ENCODE peak calls at places on chromosomes 11 and 22, in nine cellular contexts. B is IMR-90, D is HCT116, O is fibroblast of lung, K is kidney, L is K562, I is GM23248, Y is PC-3, C is H9. A is an unnamed sample.
A peak's percentile ranks its signal among the peaks of the same experiment; 100 is the strongest.

GRCh38 chr22:29032014-29032475 is 29.6 kb downstream of the C22orf31 start:
- DNase-seq in B (no peak), D (no peak), O (no peak), K (no peak), L (peak; percentile 24), I (peak; percentile 5), Y (no peak), C (no peak), A (no peak)

GRCh38 chr11:134504146-134504905 is 92.3 kb upstream of the B3GAT1 start:
- DNase-seq in B (no peak), D (no peak), O (no peak), K (peak; percentile 43), L (no peak), I (no peak), Y (no peak), C (no peak), A (no peak)

GRCh38 chr11:120540744-120541143 is 29.2 kb downstream of the GRIK4 start:
- DNase-seq in B (peak; percentile 78), D (no peak), O (peak; percentile 39), K (no peak), L (no peak), I (no peak), Y (no peak), C (no peak), A (no peak)

GRCh38 chr22:49765951-49766350 is 61.7 kb downstream of the BRD1 start:
- DNase-seq in B (no peak), D (no peak), O (no peak), K (peak; percentile 56), L (no peak), I (no peak), Y (no peak), C (no peak), A (no peak)

GRCh38 chr22:45537734-45538181 is 35.1 kb downstream of the FBLN1 start:
- DNase-seq in B (peak; percentile 84), D (no peak), O (peak; percentile 86), K (no peak), L (no peak), I (peak; percentile 88), Y (no peak), C (no peak), A (peak; percentile 100)

GRCh38 chr11:86800076-86800955 is at the start of gene PRSS23:
- DNase-seq in B (peak; percentile 44), D (no peak), O (peak; percentile 55), K (peak; percentile 93), L (peak; percentile 11), I (peak; percentile 84), Y (peak; percentile 78), C (peak; percentile 64), A (peak; percentile 57)

GRCh38 chr11:34075178-34075820 is 23.8 kb downstream of the CAPRIN1 start:
- DNase-seq in B (peak; percentile 77), D (peak; percentile 60), O (peak; percentile 75), K (no peak), L (no peak), I (peak; percentile 84), Y (peak; percentile 78), C (no peak), A (peak; percentile 83)

GRCh38 chr11:71282581-71283351 is 30.4 kb upstream of the SHANK2 start:
- DNase-seq in B (no peak), D (peak; percentile 16), O (no peak), K (no peak), L (no peak), I (no peak), Y (peak; percentile 51), C (peak; percentile 28), A (peak; percentile 65)

GRCh38 chr22:38694049-38694448 is 6.7 kb downstream of the JOSD1 start:
- DNase-seq in B (no peak), D (no peak), O (no peak), K (no peak), L (peak; percentile 37), I (peak; percentile 4), Y (no peak), C (no peak), A (no peak)

GRCh38 chr22:35394011-35394312 is 6.0 kb upstream of the MCM5 start:
- DNase-seq in B (no peak), D (no peak), O (no peak), K (no peak), L (no peak), I (no peak), Y (no peak), C (no peak), A (no peak)

GRCh38 chr22:35393116-35394010 is 6.6 kb upstream of the MCM5 start:
- DNase-seq in B (no peak), D (no peak), O (no peak), K (no peak), L (no peak), I (no peak), Y (no peak), C (no peak), A (no peak)

GRCh38 chr22:35397095-35397904 is 2.6 kb upstream of the MCM5 start:
- DNase-seq in B (peak; percentile 29), D (no peak), O (peak; percentile 34), K (no peak), L (no peak), I (peak; percentile 26), Y (no peak), C (no peak), A (no peak)

GRCh38 chr22:35392357-35392756 is 7.6 kb upstream of the MCM5 start:
- DNase-seq in B (no peak), D (no peak), O (no peak), K (no peak), L (no peak), I (no peak), Y (no peak), C (no peak), A (no peak)

DNA sequence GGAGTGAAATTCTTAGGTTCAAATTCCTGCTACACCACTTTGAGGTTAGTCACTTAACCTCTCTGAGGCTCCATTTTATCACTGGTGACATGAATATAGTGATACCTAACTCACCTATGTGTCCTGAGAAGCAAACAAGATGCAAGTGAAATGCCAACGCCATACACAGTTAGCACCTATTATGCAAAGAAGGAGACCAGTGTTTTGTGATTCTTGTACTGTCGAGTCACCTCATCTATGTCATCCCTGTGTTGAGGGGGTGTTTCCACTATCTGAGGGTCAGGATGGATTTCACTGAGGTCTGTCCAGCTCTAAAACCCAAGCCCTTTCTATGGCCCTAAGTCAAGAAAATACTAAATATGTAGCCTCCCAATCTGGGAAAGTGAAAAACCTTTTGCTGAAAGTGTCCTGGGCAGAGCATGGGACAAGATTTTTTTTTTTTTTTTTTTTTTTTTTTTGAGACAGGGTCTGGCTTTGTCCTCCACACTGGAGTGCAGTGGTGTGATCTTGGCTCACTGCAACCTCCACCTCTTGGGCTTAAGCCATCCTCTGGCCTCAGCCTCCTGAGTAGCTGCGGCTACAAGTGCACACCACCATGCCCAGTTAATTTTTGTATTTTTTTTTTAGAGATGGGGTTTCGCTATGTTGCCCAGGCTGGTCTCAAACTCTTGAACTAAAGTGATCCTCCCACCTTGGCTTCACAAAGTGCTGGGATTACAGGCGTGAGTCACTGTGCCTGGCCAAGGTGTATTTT is 5.0 kb upstream of the MCM5 start:
- DNase-seq in B (no peak), D (no peak), O (no peak), K (no peak), L (no peak), I (peak; percentile 43), Y (no peak), C (no peak), A (no peak)
- H3K9ac ChIP-seq in B (no peak overlapping the region), D (no peak overlapping the region), O (no peak overlapping the region), K (no peak overlapping the region), L (no peak overlapping the region), I (no peak overlapping the region), Y (no peak overlapping the region), C (no peak overlapping the region), A (no peak overlapping the region)

DNA sequence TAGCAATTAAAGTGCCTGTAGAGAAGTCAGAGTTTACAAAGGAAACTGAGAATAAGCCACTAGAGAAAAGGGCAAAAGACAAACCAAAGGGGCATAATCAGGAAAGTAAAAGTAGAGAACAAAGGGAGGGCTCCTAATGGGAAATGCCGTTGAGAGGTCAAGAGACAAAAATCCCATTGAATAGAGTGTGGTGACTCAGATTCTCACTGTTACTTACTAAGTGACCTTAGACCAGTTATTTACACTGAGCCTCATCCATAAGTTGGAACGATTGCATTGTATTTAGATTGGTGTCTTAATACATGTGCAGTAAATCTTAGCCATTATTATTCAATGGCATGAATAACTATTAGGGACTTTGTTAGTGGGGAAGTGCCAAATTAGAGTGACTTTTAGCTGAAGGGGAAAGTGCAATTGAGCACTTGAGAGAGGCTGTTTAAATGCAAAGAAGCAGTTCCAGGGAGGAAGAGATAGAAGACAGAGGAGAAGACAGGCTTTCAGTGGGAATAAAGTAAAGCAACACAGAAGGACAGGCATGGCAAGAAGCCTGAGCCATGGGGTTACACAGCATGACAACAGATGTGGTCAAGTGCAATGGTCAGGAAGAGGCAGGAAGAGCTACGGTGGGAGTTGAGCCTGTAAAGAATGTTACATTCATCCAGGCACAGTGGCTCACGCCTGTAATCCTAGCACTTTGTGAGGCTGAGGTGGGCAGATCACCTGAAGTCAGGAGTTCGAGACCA is 82.6 kb downstream of the UBASH3B start:
- DNase-seq in B (peak; percentile 45), D (no peak), O (peak; percentile 37), K (no peak), L (no peak), I (no peak), Y (peak; percentile 72), C (no peak), A (no peak)
- H3K27ac ChIP-seq in B (no peak overlapping the region), D (no peak overlapping the region), O (no peak overlapping the region), K (no peak overlapping the region), L (no peak overlapping the region), I (no peak overlapping the region), Y (peak overlapping the region; percentile 64), C (no peak overlapping the region), A (no peak overlapping the region)

DNA sequence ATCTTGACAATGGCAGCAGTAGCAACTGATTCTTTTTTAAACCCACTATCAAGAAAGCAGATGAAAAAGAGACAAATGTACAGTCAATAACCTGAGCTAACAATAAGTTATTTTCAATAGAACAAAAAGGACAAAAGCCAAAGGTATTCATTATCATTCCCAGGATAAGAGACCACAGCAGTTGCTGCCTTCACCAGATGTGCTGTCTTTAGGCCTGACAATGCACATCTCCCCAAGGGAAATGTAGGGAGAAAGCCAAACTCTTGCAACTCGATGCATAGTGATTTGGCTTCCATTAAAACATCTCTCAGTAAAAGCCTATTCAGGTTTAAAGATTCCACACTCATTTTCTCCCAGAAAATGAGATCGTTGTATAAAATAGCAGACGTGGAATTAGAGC is 210.7 kb downstream of the METTL15 start:
- DNase-seq in B (no peak), D (no peak), O (no peak), K (no peak), L (no peak), I (no peak), Y (no peak), C (no peak), A (no peak)
- H3K4me1 ChIP-seq in B (no peaks in the 10 kb centered on the region), D (no peaks in the 10 kb centered on the region), O (no peaks in the 10 kb centered on the region), K (no peaks in the 10 kb centered on the region), L (no peaks in the 10 kb centered on the region), I (no peaks in the 10 kb centered on the region), Y (no peaks in the 10 kb centered on the region), C (no peaks in the 10 kb centered on the region), A (no peaks in the 10 kb centered on the region)

DNA sequence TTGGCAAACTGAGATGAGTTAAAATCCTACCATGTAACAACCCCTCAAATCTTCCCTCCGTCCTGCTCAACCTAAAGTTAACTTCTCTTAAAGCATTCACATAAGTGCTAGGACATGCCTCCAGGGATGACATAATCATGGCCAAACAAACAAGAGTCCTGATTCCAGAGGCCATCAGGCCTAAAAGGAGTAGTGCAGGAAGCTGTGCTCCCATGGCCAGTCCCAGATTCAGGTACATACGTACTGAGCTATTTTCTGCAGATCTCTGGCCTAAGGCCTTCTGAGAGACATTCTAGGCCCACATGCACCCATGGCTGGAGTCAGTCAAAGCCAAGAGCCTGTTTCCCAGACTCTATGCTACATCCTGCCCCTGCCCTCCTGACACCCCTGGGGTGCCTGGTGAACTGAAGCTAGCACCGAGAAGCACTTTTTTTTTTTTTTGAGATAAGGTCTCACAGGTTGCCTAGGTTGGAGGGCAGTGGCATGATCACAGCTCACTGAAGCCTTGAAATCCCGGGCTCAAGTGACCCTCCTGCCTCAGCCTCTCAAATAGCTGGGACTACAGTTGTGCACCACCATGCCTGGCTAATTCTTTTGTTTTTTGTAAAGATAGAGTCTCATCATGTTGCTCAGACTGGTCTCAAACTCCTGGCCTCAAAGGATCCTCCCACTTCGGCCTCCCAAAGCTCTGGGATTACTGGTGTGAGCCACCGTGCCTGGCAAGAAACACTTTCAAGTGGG is 586 bp downstream of the CD3D start:
- DNase-seq in B (no peak), D (no peak), O (no peak), K (no peak), L (no peak), I (no peak), Y (no peak), C (no peak), A (no peak)
- H3K9ac ChIP-seq in B (no peak overlapping the region), D (no peak overlapping the region), O (no peak overlapping the region), K (no peak overlapping the region), L (no peak overlapping the region), I (no peak overlapping the region), Y (no peak overlapping the region), C (no peak overlapping the region), A (no peak overlapping the region)

A was measured in mammary epithelial cell.